ENCODE peak calls at places on chromosome 1, in seven cellular contexts. One of them, this sample, is unnamed.

GRCh38 chr1:178241057-178241456 is 147.2 kb downstream of the RASAL2 start:
- DNase-seq in choroid plexus epithelial cell: peak
- DNase-seq in stimulated activated CD4-positive, alpha-beta T cell treated with anti-CD3 and anti-CD28 coated beads, Interleukin-1b, Interleukin-23, amount 100 ng/mL, for 1 hour: no peak
- DNase-seq in AG04449: no peak
- DNase-seq in GM10248: no peak
- DNase-seq in Panc1: no peak
- DNase-seq in EL: peak
- DNase-seq in this sample: no peak

GRCh38 chr1:41015281-41015680 is 6.2 kb downstream of the SLFNL1 start:
- DNase-seq in choroid plexus epithelial cell: no peak
- DNase-seq in stimulated activated CD4-positive, alpha-beta T cell treated with anti-CD3 and anti-CD28 coated beads, Interleukin-1b, Interleukin-23, amount 100 ng/mL, for 1 hour: no peak
- DNase-seq in AG04449: no peak
- DNase-seq in GM10248: no peak
- DNase-seq in Panc1: no peak
- DNase-seq in EL: no peak
- DNase-seq in this sample: no peak

GRCh38 chr1:89523597-89524368 is 846 bp upstream of the LRRC8B start:
- DNase-seq in choroid plexus epithelial cell: peak
- DNase-seq in stimulated activated CD4-positive, alpha-beta T cell treated with anti-CD3 and anti-CD28 coated beads, Interleukin-1b, Interleukin-23, amount 100 ng/mL, for 1 hour: peak
- DNase-seq in AG04449: no peak
- DNase-seq in GM10248: peak
- DNase-seq in Panc1: no peak
- DNase-seq in EL: peak
- DNase-seq in this sample: no peak

GRCh38 chr1:12480748-12481362 is 137.2 kb downstream of the DHRS3 start:
- DNase-seq in choroid plexus epithelial cell: peak
- DNase-seq in stimulated activated CD4-positive, alpha-beta T cell treated with anti-CD3 and anti-CD28 coated beads, Interleukin-1b, Interleukin-23, amount 100 ng/mL, for 1 hour: no peak
- DNase-seq in AG04449: peak
- DNase-seq in GM10248: no peak
- DNase-seq in Panc1: peak
- DNase-seq in EL: peak
- DNase-seq in this sample: peak

GRCh38 chr1:218459878-218460277 is 114.7 kb downstream of the TGFB2 start:
- DNase-seq in choroid plexus epithelial cell: peak
- DNase-seq in stimulated activated CD4-positive, alpha-beta T cell treated with anti-CD3 and anti-CD28 coated beads, Interleukin-1b, Interleukin-23, amount 100 ng/mL, for 1 hour: no peak
- DNase-seq in AG04449: no peak
- DNase-seq in GM10248: no peak
- DNase-seq in Panc1: peak
- DNase-seq in EL: peak
- DNase-seq in this sample: peak

GRCh38 chr1:7650801-7651200 is 120.3 kb upstream of the VAMP3 start:
- DNase-seq in choroid plexus epithelial cell: peak
- DNase-seq in stimulated activated CD4-positive, alpha-beta T cell treated with anti-CD3 and anti-CD28 coated beads, Interleukin-1b, Interleukin-23, amount 100 ng/mL, for 1 hour: no peak
- DNase-seq in AG04449: no peak
- DNase-seq in GM10248: no peak
- DNase-seq in Panc1: no peak
- DNase-seq in EL: no peak
- DNase-seq in this sample: no peak

GRCh38 chr1:22525646-22526045 is 37.6 kb upstream of the EPHA8 start:
- DNase-seq in choroid plexus epithelial cell: no peak
- DNase-seq in stimulated activated CD4-positive, alpha-beta T cell treated with anti-CD3 and anti-CD28 coated beads, Interleukin-1b, Interleukin-23, amount 100 ng/mL, for 1 hour: no peak
- DNase-seq in AG04449: no peak
- DNase-seq in GM10248: no peak
- DNase-seq in Panc1: no peak
- DNase-seq in EL: no peak
- DNase-seq in this sample: no peak

GRCh38 chr1:38331496-38332210 is 285.1 kb upstream of the POU3F1 start:
- DNase-seq in choroid plexus epithelial cell: no peak
- DNase-seq in stimulated activated CD4-positive, alpha-beta T cell treated with anti-CD3 and anti-CD28 coated beads, Interleukin-1b, Interleukin-23, amount 100 ng/mL, for 1 hour: no peak
- DNase-seq in AG04449: no peak
- DNase-seq in GM10248: no peak
- DNase-seq in Panc1: no peak
- DNase-seq in EL: no peak
- DNase-seq in this sample: no peak

GRCh38 chr1:104720701-104721100 is 971.0 kb downstream of the AMY1C start:
- DNase-seq in choroid plexus epithelial cell: no peak
- DNase-seq in stimulated activated CD4-positive, alpha-beta T cell treated with anti-CD3 and anti-CD28 coated beads, Interleukin-1b, Interleukin-23, amount 100 ng/mL, for 1 hour: no peak
- DNase-seq in AG04449: no peak
- DNase-seq in GM10248: no peak
- DNase-seq in Panc1: no peak
- DNase-seq in EL: no peak
- DNase-seq in this sample: no peak

GRCh38 chr1:229407206-229408026 is 26.5 kb downstream of the ACTA1 start:
- DNase-seq in choroid plexus epithelial cell: no peak
- DNase-seq in stimulated activated CD4-positive, alpha-beta T cell treated with anti-CD3 and anti-CD28 coated beads, Interleukin-1b, Interleukin-23, amount 100 ng/mL, for 1 hour: no peak
- DNase-seq in AG04449: no peak
- DNase-seq in GM10248: no peak
- DNase-seq in Panc1: no peak
- DNase-seq in EL: peak
- DNase-seq in this sample: no peak

This sample was measured in astrocyte of the cerebellum.